ENCODE peak calls at places on chromosomes 13 and 19, in seven cellular contexts. S, C, F, R, B, W and A are unnamed samples.

GRCh38 chr13:55967055-55967454 is 1173.7 kb upstream of the PRR20A start:
- ATAC-seq in C (no peak), B (no peak), S (no peak), W (no peak), F (no peak), R (no peak), A (no peak)

GRCh38 chr13:48431431-48431830 is 18.5 kb upstream of the LPAR6 start:
- ATAC-seq in C (no peak), B (no peak), W (no peak), F (peak), S (no peak), R (no peak), A (no peak)

GRCh38 chr13:84658881-84659661 is 776.8 kb upstream of the SLITRK1 start:
- ATAC-seq in C (no peak), B (no peak), R (no peak), W (no peak), S (no peak), F (no peak), A (no peak)

GRCh38 chr13:106753241-106753640 is 185.3 kb upstream of the ARGLU1 start:
- ATAC-seq in W (no peak), F (no peak), C (no peak), S (no peak), R (no peak), B (no peak), A (peak)

GRCh38 chr19:45670670-45671453 is 2.8 kb downstream of the GIPR start:
- ATAC-seq in F (peak), W (peak), S (peak), R (peak), C (peak), B (peak), A (peak)

GRCh38 chr13:20945952-20946383 is 43.4 kb upstream of the XPO4 start:
- ATAC-seq in B (no peak), W (no peak), S (peak), C (peak), R (peak), F (no peak), A (no peak)

GRCh38 chr19:31386806-31387205 is 37.6 kb upstream of the TSHZ3 start:
- ATAC-seq in S (no peak), C (no peak), B (no peak), R (no peak), W (no peak), F (no peak), A (no peak)

GRCh38 chr13:76049397-76049746 is 413.2 kb downstream of the LMO7 start:
- ATAC-seq in C (no peak), F (no peak), B (no peak), S (no peak), W (no peak), R (no peak), A (no peak)

GRCh38 chr13:94632227-94632980 is 30.7 kb downstream of the GPR180 start:
- ATAC-seq in B (no peak), F (no peak), R (no peak), C (no peak), S (no peak), W (no peak), A (no peak)

GRCh38 chr13:42190529-42190928 is 81.4 kb upstream of the AKAP11 start:
- ATAC-seq in B (no peak), S (no peak), R (no peak), F (no peak), C (no peak), W (no peak), A (no peak)

GRCh38 chr13:25186187-25186586 is 14.1 kb upstream of the AMER2 start:
- ATAC-seq in S (no peak), B (no peak), R (no peak), W (no peak), F (no peak), C (no peak), A (no peak)

GRCh38 chr19:32063601-32064000 is 281.8 kb upstream of the ZNF507 start:
- ATAC-seq in R (no peak), B (no peak), S (no peak), F (no peak), C (no peak), W (no peak), A (no peak)

GRCh38 chr19:30229524-30230174 is 142.5 kb upstream of the ZNF536 start:
- ATAC-seq in C (no peak), B (no peak), W (no peak), F (no peak), R (no peak), S (no peak), A (no peak)

DNA sequence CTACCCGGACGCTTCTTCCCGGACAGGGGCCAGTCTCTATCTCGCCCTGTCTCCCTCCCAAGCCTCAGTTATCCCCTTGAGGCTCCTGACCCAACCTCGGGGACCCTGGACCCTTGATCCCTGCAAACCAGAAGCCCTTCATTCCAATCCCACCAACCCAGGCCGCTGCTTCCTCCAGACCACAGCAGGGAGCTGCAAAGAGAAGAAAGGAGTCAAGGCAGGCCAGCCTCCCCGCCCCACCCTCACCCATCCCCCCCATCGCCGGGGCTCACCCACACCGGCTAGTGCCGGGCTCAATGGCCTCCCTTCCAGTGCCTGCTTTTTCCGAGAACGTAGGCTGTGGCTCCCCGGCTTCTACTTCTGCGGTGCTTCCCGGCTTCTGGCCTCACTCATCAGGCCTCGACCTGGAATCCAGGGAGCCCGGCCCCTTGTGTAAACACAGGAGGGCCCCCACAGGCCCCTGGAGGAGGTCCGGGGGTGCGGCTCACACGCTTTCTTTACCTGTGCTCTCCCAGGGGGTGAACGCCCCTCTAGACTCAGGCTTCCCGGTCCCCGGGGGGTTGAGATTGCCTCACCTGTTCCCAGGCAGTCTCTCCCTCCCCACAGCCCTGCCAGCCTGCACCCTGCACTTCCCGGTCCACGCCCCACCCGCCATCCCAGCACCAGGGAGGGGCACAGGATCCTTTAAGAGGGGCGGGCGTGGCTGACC is at the start of gene FAM83E:
- ATAC-seq in F (no peak), S (peak), W (no peak), C (peak), B (peak), R (peak), A (no peak)
- TF ChIP-seq POLR2AphosphoS5 in F (no peak), S (peak), W (no peak), C (peak), B (peak), R (peak), A (no peak)

GRCh38 chr13:30689752-30690151 is 45.6 kb upstream of the ALOX5AP start:
- ATAC-seq in W (peak), R (no peak), F (peak), S (no peak), B (peak), C (peak), A (no peak)

GRCh38 chr13:30685987-30686386 is 49.4 kb upstream of the ALOX5AP start:
- ATAC-seq in C (no peak), R (no peak), W (no peak), F (no peak), S (no peak), B (no peak), A (no peak)

GRCh38 chr13:30692108-30692507 is 43.2 kb upstream of the ALOX5AP start:
- ATAC-seq in F (no peak), W (no peak), C (no peak), S (no peak), R (no peak), B (no peak), A (no peak)

GRCh38 chr13:30685320-30685859 is 50.0 kb upstream of the ALOX5AP start:
- ATAC-seq in S (no peak), R (no peak), B (no peak), C (no peak), W (no peak), F (no peak), A (no peak)

DNA sequence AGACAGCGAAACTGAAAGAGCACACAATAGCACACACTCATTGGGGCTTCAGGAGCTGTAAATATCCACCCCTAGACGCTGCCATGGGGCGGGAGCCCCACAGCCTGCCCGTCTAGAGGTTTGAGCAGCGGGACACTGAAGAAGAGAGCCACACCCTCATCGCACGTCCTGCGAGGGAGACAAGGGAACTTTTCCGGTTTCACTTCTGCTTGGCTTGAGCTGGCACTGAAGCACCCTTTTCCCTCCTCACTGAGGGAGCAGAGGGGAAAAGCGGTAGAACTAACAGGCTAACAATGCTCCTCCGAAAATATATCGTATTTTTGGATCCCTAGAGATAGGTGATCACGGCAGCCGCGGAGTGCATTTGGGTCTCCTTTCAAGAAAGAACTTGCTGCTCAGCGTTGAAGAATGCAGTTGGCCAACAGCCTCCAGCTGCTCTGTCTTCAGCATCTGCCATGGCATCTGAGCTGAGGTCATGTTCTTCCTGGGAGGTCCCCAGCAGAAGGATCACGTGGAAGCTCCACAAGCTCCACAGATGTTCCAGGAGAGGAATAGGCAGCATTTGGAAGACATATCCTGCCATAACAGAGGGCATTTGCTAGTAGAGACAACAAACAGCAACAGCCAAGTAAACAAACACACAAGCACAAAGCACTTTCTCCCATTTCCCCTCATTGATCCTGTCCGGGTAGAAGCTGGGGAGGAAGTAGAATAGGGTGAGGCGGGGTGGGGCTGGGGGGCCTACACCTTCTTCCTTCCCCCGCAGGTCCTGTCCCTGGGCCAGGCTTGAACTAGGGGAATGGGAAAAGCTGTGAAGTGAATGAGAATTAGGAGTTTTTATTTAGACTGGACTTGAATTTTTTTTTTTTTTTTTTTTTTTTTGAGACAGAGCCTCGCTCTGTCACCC is 44.8 kb upstream of the ALOX5AP start:
- ATAC-seq in S (no peak), B (peak), C (peak), W (peak), F (peak), R (peak), A (peak)
- TF ChIP-seq POLR2AphosphoS5 in S (no peak), B (no peak), C (no peak), W (no peak), F (no peak), R (peak), A (peak)

DNA sequence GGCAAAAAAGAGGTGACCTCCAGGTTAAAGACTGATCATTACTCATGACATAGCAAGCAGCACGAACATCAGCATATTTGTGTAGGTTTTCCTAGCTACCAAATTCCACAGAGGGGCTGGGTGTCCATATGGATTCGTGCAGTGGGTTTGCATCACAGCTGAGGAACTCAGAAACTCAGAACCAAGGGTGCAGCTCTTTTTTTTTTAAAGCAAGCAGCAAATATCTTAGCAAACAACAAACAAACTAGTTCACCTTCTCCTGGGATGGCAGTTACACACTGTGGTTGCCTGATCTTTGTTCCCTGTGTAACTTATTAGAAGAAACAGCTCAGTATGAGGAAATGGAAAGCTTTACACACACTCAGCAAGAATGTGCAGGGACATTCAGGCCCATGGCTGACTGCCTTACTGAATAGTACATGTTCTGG is 4.1 kb downstream of the NDFIP2 start:
- ATAC-seq in R (peak), S (no peak), B (no peak), F (peak), C (no peak), W (no peak), A (no peak)
- TF ChIP-seq POLR2AphosphoS5 in R (no peak), S (no peak), B (no peak), F (no peak), C (no peak), W (no peak), A (no peak)

GRCh38 chr13:111852701-111853100 is 214.2 kb upstream of the SOX1 start:
- ATAC-seq in W (no peak), B (no peak), C (no peak), S (peak), R (no peak), F (no peak), A (no peak)
- TF ChIP-seq POLR2AphosphoS5 in W (no peak), B (no peak), C (no peak), S (no peak), R (no peak), F (no peak), A (no peak)

DNA sequence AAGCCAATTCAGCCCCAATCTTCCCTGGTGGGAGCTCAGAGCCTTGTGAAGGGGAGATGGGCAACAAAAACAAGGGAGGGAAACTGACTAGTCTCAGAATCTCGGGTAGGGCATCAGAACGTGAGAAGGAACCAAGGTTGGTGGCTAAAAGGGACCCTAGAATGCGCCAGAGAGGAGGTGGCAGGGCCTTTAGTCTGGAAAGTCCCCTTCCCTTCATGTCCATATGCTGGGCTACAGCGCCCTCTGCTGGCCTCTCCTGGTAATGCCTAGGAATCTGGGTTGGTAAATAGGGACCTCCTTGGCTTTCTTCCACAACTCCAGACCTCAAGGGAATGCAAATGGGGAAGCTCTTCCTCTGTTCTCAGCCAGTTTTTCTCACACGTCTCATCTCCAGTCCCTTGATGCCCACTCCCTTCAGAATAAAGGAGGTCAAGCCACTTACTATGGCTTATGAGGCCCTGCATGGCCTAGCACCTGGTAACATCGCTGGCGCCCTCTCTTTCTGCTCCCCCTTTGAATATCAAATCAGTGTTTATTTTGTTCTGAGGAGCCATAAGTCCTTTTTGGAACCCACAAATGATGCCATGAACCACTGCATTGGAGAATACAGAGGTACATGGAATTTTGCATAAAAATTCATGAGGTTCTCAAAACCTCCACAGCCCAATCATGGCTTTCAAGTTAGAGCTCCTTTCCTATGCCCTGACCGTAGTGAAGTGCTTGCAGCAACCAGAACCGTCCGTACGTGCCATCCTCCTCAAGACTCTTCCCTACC is 1.3 kb upstream of the CCDC97 start:
- ATAC-seq in W (peak), C (peak), F (peak), B (peak), R (peak), S (peak), A (peak)
- TF ChIP-seq POLR2AphosphoS5 in W (peak), C (peak), F (peak), B (peak), R (peak), S (peak), A (peak)